ENCODE peak calls at places on chromosomes 3 and 15, in four cellular contexts. One of them, this sample, is unnamed. For H3K36me3, the result is how much of the 10 kb centered on the place peaks cover.

GRCh38 chr15:100115711-100116090 is 226.1 kb downstream of the ADAMTS17 start:
- DNase-seq in tibial artery: peak
- DNase-seq in A673: no peak
- DNase-seq in SJSA1: no peak
- DNase-seq in this sample: peak

GRCh38 chr3:184377374-184377773 is 633 bp downstream of the THPO start:
- DNase-seq in SJSA1: no peak
- DNase-seq in tibial artery: no peak
- DNase-seq in A673: no peak
- DNase-seq in this sample: no peak

GRCh38 chr3:13009132-13009945 is 63.9 kb downstream of the IQSEC1 start:
- DNase-seq in SJSA1: no peak
- DNase-seq in A673: no peak
- DNase-seq in tibial artery: peak
- DNase-seq in this sample: no peak

GRCh38 chr3:42518800-42519567 is 16.5 kb downstream of the VIPR1 start:
- DNase-seq in SJSA1: no peak
- DNase-seq in tibial artery: no peak
- DNase-seq in A673: no peak
- DNase-seq in this sample: no peak

GRCh38 chr3:54122046-54122801 is at the start of gene CACNA2D3:
- DNase-seq in SJSA1: no peak
- DNase-seq in tibial artery: no peak
- DNase-seq in A673: peak
- DNase-seq in this sample: no peak

GRCh38 chr3:155871746-155872158 is 1.3 kb downstream of the GMPS start:
- DNase-seq in tibial artery: no peak
- DNase-seq in A673: no peak
- DNase-seq in SJSA1: no peak
- DNase-seq in this sample: no peak

GRCh38 chr3:42355612-42356011 is 54.8 kb downstream of the LYZL4 start:
- DNase-seq in tibial artery: no peak
- DNase-seq in A673: no peak
- DNase-seq in SJSA1: no peak
- DNase-seq in this sample: no peak

GRCh38 chr15:32641517-32642059 is at the start of gene SCG5:
- DNase-seq in A673: no peak
- DNase-seq in tibial artery: no peak
- DNase-seq in SJSA1: no peak
- DNase-seq in this sample: no peak

GRCh38 chr3:125011941-125012340 is 43.9 kb downstream of the HEG1 start:
- DNase-seq in tibial artery: no peak
- DNase-seq in SJSA1: no peak
- DNase-seq in A673: no peak
- DNase-seq in this sample: no peak

GRCh38 chr3:155890671-155891190 is 20.3 kb downstream of the GMPS start:
- DNase-seq in SJSA1: no peak
- DNase-seq in A673: peak
- DNase-seq in tibial artery: no peak
- DNase-seq in this sample: no peak

GRCh38 chr15:93017521-93017920 is 71.5 kb downstream of the RGMA start:
- DNase-seq in A673: no peak
- DNase-seq in SJSA1: no peak
- DNase-seq in tibial artery: no peak
- DNase-seq in this sample: no peak

GRCh38 chr15:93018574-93018973 is 70.4 kb downstream of the RGMA start:
- DNase-seq in SJSA1: no peak
- DNase-seq in tibial artery: no peak
- DNase-seq in A673: peak
- DNase-seq in this sample: no peak

GRCh38 chr15:93007994-93008393 is 81.0 kb downstream of the RGMA start:
- DNase-seq in A673: no peak
- DNase-seq in SJSA1: no peak
- DNase-seq in tibial artery: no peak
- DNase-seq in this sample: no peak

GRCh38 chr15:93012793-93013192 is 76.2 kb downstream of the RGMA start:
- DNase-seq in tibial artery: no peak
- DNase-seq in SJSA1: no peak
- DNase-seq in A673: no peak
- DNase-seq in this sample: no peak
- H3K36me3 ChIP-seq in tibial artery: half or more
- H3K36me3 ChIP-seq in SJSA1: half or more
- H3K36me3 ChIP-seq in A673: half or more
- H3K36me3 ChIP-seq in this sample: half or more

DNA sequence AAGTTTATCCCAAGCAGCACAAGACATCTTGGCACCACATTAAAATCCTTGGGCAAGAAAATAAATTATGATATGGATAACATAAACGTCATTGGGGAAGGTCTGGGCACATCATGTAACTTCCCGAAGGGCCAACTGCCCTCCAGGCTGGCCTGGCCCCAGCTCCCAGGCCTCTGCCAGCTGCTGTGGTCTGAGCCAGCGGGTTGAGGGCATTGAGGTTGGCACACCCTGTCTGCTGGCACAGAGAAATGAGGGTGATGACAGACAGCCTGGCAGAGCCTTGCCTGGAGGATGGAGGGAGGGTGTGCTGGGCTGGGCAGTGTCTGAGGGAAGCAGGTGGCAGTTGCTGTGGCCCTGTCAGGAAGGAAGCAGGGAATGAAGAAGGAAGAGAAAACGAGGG is 3.3 kb upstream of the RBSN start:
- DNase-seq in SJSA1: no peak
- DNase-seq in tibial artery: peak
- DNase-seq in A673: no peak
- DNase-seq in this sample: peak
- H3K27ac ChIP-seq in SJSA1: no peak
- H3K27ac ChIP-seq in tibial artery: peak
- H3K27ac ChIP-seq in A673: no peak
- H3K27ac ChIP-seq in this sample: peak

GRCh38 chr3:69016901-69017300 is 3.4 kb upstream of the EOGT start:
- DNase-seq in A673: no peak
- DNase-seq in SJSA1: no peak
- DNase-seq in tibial artery: no peak
- DNase-seq in this sample: no peak

GRCh38 chr3:69016102-69016501 is 2.6 kb upstream of the EOGT start:
- DNase-seq in SJSA1: no peak
- DNase-seq in A673: no peak
- DNase-seq in tibial artery: no peak
- DNase-seq in this sample: no peak

GRCh38 chr3:69020424-69020823 is 6.9 kb upstream of the EOGT start:
- DNase-seq in A673: no peak
- DNase-seq in tibial artery: no peak
- DNase-seq in SJSA1: no peak
- DNase-seq in this sample: no peak

GRCh38 chr3:69020857-69021256 is 7.4 kb upstream of the EOGT start:
- DNase-seq in A673: no peak
- DNase-seq in tibial artery: no peak
- DNase-seq in SJSA1: no peak
- DNase-seq in this sample: no peak
- H3K36me3 ChIP-seq in A673: under half
- H3K36me3 ChIP-seq in tibial artery: under half
- H3K36me3 ChIP-seq in SJSA1: under half
- H3K36me3 ChIP-seq in this sample: under half

GRCh38 chr3:196076721-196077120 is 5.2 kb downstream of the TFRC start:
- DNase-seq in A673: no peak
- DNase-seq in tibial artery: no peak
- DNase-seq in SJSA1: no peak
- DNase-seq in this sample: no peak

GRCh38 chr3:196080997-196081833 is 675 bp downstream of the TFRC start:
- DNase-seq in tibial artery: peak
- DNase-seq in SJSA1: peak
- DNase-seq in A673: peak
- DNase-seq in this sample: peak

GRCh38 chr3:196082471-196082971 is 631 bp upstream of the TFRC start:
- DNase-seq in A673: no peak
- DNase-seq in tibial artery: no peak
- DNase-seq in SJSA1: no peak
- DNase-seq in this sample: no peak

GRCh38 chr3:196081834-196082470 is at the start of gene TFRC:
- DNase-seq in A673: peak
- DNase-seq in tibial artery: peak
- DNase-seq in SJSA1: peak
- DNase-seq in this sample: peak

GRCh38 chr3:196080517-196080841 is 1.4 kb downstream of the TFRC start:
- DNase-seq in tibial artery: no peak
- DNase-seq in SJSA1: no peak
- DNase-seq in A673: no peak
- DNase-seq in this sample: no peak
- H3K27ac ChIP-seq in tibial artery: no peak
- H3K27ac ChIP-seq in SJSA1: no peak
- H3K27ac ChIP-seq in A673: peak
- H3K27ac ChIP-seq in this sample: peak

GRCh38 chr3:187051724-187052364 is 87.5 kb downstream of the RPL39L start:
- DNase-seq in A673: no peak
- DNase-seq in tibial artery: peak
- DNase-seq in SJSA1: no peak
- DNase-seq in this sample: no peak

GRCh38 chr3:187046033-187046432 is 93.3 kb downstream of the RPL39L start:
- DNase-seq in tibial artery: no peak
- DNase-seq in A673: no peak
- DNase-seq in SJSA1: no peak
- DNase-seq in this sample: no peak

GRCh38 chr3:187051066-187051465 is 88.2 kb downstream of the RPL39L start:
- DNase-seq in SJSA1: no peak
- DNase-seq in A673: no peak
- DNase-seq in tibial artery: no peak
- DNase-seq in this sample: no peak

GRCh38 chr3:187044871-187045552 is 94.3 kb downstream of the RPL39L start:
- DNase-seq in SJSA1: no peak
- DNase-seq in A673: peak
- DNase-seq in tibial artery: peak
- DNase-seq in this sample: no peak

GRCh38 chr3:187049462-187050101 is 89.7 kb downstream of the RPL39L start:
- DNase-seq in SJSA1: no peak
- DNase-seq in A673: no peak
- DNase-seq in tibial artery: no peak
- DNase-seq in this sample: no peak
- H3K36me3 ChIP-seq in SJSA1: under half
- H3K36me3 ChIP-seq in A673: under half
- H3K36me3 ChIP-seq in tibial artery: under half
- H3K36me3 ChIP-seq in this sample: under half

GRCh38 chr15:41564286-41564959 is 5.4 kb downstream of the TYRO3 start:
- DNase-seq in tibial artery: no peak
- DNase-seq in SJSA1: no peak
- DNase-seq in A673: no peak
- DNase-seq in this sample: no peak
- H3K27ac ChIP-seq in tibial artery: no peak
- H3K27ac ChIP-seq in SJSA1: no peak
- H3K27ac ChIP-seq in A673: no peak
- H3K27ac ChIP-seq in this sample: no peak

GRCh38 chr3:128070898-128071591 is 18.8 kb downstream of the SEC61A1 start:
- DNase-seq in tibial artery: no peak
- DNase-seq in SJSA1: no peak
- DNase-seq in A673: no peak
- DNase-seq in this sample: peak
- H3K36me3 ChIP-seq in tibial artery: half or more
- H3K36me3 ChIP-seq in SJSA1: half or more
- H3K36me3 ChIP-seq in A673: half or more
- H3K36me3 ChIP-seq in this sample: half or more

GRCh38 chr3:116001063-116001765 is 377.9 kb downstream of the GAP43 start:
- DNase-seq in A673: no peak
- DNase-seq in SJSA1: peak
- DNase-seq in tibial artery: no peak
- DNase-seq in this sample: no peak
- H3K27ac ChIP-seq in A673: no peak
- H3K27ac ChIP-seq in SJSA1: peak
- H3K27ac ChIP-seq in tibial artery: no peak
- H3K27ac ChIP-seq in this sample: no peak

GRCh38 chr3:136852180-136852579 is 9.8 kb upstream of the NCK1 start:
- DNase-seq in A673: no peak
- DNase-seq in tibial artery: no peak
- DNase-seq in SJSA1: no peak
- DNase-seq in this sample: no peak
- H3K36me3 ChIP-seq in A673: under half
- H3K36me3 ChIP-seq in tibial artery: under half
- H3K36me3 ChIP-seq in SJSA1: under half
- H3K36me3 ChIP-seq in this sample: under half

GRCh38 chr3:17075907-17076306 is 191.2 kb downstream of the PLCL2 start:
- DNase-seq in A673: no peak
- DNase-seq in SJSA1: no peak
- DNase-seq in tibial artery: no peak
- DNase-seq in this sample: no peak

GRCh38 chr3:17075358-17075757 is 190.6 kb downstream of the PLCL2 start:
- DNase-seq in SJSA1: no peak
- DNase-seq in tibial artery: no peak
- DNase-seq in A673: no peak
- DNase-seq in this sample: no peak

GRCh38 chr3:17078885-17079465 is 194.2 kb downstream of the PLCL2 start:
- DNase-seq in tibial artery: no peak
- DNase-seq in SJSA1: no peak
- DNase-seq in A673: no peak
- DNase-seq in this sample: no peak

GRCh38 chr3:17076940-17077605 is 192.3 kb downstream of the PLCL2 start:
- DNase-seq in SJSA1: no peak
- DNase-seq in tibial artery: no peak
- DNase-seq in A673: no peak
- DNase-seq in this sample: no peak

DNA sequence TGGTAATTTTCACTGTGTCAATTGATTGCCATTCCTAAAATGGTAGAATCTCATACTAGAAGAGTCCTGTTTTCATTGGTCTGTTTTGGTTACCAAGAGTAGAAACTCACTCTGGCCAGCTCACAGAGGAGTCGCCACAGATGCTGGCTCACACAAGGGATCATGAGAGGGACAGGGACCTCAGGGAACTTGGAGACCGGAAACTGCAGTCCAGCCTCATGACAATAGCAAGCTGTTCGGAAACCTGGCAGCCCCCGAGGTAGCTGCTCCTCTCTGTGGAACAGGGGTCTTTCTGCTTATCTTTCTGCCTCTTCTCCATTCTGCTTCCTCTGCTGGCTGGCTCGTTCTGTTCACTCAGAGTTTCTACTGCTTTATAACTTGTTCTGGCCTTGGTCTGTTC is 192.9 kb downstream of the PLCL2 start:
- DNase-seq in A673: no peak
- DNase-seq in SJSA1: no peak
- DNase-seq in tibial artery: no peak
- DNase-seq in this sample: peak
- H3K27ac ChIP-seq in A673: no peak
- H3K27ac ChIP-seq in SJSA1: no peak
- H3K27ac ChIP-seq in tibial artery: peak
- H3K27ac ChIP-seq in this sample: peak

This sample was measured in right atrium auricular region.